ENCODE peak calls at places on chromosome 21, in six cellular contexts. P, C, L, A, X and V are unnamed samples.
A peak's percentile ranks its signal among the peaks of the same experiment; 100 is the strongest.

GRCh38 chr21:43323244-43324005 is 103.5 kb downstream of the SIK1 start:
- DNase-seq in P (peak; percentile 71), C (no peak), L (no peak), A (no peak), X (no peak), V (no peak)

GRCh38 chr21:44555200-44555875 is 3.3 kb downstream of the KRTAP10-3 start:
- DNase-seq in P (no peak), C (no peak), L (no peak), A (no peak), X (no peak), V (no peak)

GRCh38 chr21:26212220-26212619 is 41.6 kb upstream of the APP start:
- DNase-seq in P (no peak), C (no peak), L (no peak), A (no peak), X (peak; percentile 21), V (no peak)

GRCh38 chr21:45895778-45896370 is 85.7 kb upstream of the COL6A1 start:
- DNase-seq in P (no peak), C (no peak), L (no peak), A (no peak), X (no peak), V (no peak)

GRCh38 chr21:35212393-35213127 is 163.5 kb upstream of the RUNX1 start:
- DNase-seq in P (no peak), C (no peak), L (peak; percentile 69), A (no peak), X (no peak), V (no peak)

GRCh38 chr21:34673006-34673405 is 4.2 kb downstream of the CLIC6 start:
- DNase-seq in P (no peak), C (no peak), L (no peak), A (no peak), X (no peak), V (no peak)

GRCh38 chr21:37257526-37257966 is 9.6 kb downstream of the VPS26C start:
- DNase-seq in P (peak; percentile 35), C (no peak), L (no peak), A (no peak), X (peak; percentile 21), V (no peak)

GRCh38 chr21:38619865-38620513 is 121.7 kb upstream of the ERG start:
- DNase-seq in P (no peak), C (no peak), L (peak; percentile 83), A (no peak), X (no peak), V (no peak)

GRCh38 chr21:38196033-38196432 is 60.8 kb upstream of the KCNJ15 start:
- DNase-seq in P (no peak), C (no peak), L (no peak), A (no peak), X (no peak), V (no peak)